ENCODE peak calls at places on chromosome 22, in ten cellular contexts. T, F, O, S, K, W, X, Q, P and B are unnamed samples.

GRCh38 chr22:23305922-23306374 is 125.6 kb downstream of the BCR start:
- DNase-seq in T (peak; percentile 88), F (no peak), O (no peak), S (no peak), K (peak; percentile 90), W (no peak), X (no peak), Q (peak; percentile 46), P (no peak), B (peak; percentile 75)

GRCh38 chr22:35212020-35212419 is 45.3 kb upstream of the HMGXB4 start:
- DNase-seq in T (no peak), F (peak; percentile 71), O (no peak), S (no peak), K (peak; percentile 10), W (no peak), X (no peak), Q (peak; percentile 50), P (no peak), B (no peak)

GRCh38 chr22:24429411-24430365 is 2.3 kb downstream of the ADORA2A start:
- DNase-seq in T (peak; percentile 71), F (peak; percentile 58), O (peak; percentile 60), S (no peak), K (no peak), W (no peak), X (no peak), Q (no peak), P (no peak), B (peak; percentile 30)

GRCh38 chr22:29641052-29641780 is 37.8 kb downstream of the NF2 start:
- DNase-seq in T (no peak), F (no peak), O (no peak), S (no peak), K (no peak), W (no peak), X (no peak), Q (no peak), P (no peak), B (peak; percentile 48)

GRCh38 chr22:31286360-31287255 is 5.7 kb downstream of the PIK3IP1 start:
- DNase-seq in T (no peak), F (no peak), O (no peak), S (no peak), K (no peak), W (no peak), X (no peak), Q (no peak), P (no peak), B (no peak)

GRCh38 chr22:35539910-35540599 is 576 bp upstream of the RASD2 start:
- DNase-seq in T (peak; percentile 82), F (peak; percentile 42), O (peak; percentile 89), S (no peak), K (peak; percentile 61), W (peak; percentile 78), X (peak; percentile 60), Q (no peak), P (peak; percentile 59), B (no peak)

GRCh38 chr22:24994070-24994763 is 41.7 kb downstream of the KIAA1671 start:
- DNase-seq in T (no peak), F (peak; percentile 97), O (no peak), S (peak; percentile 52), K (no peak), W (peak; percentile 31), X (no peak), Q (peak; percentile 20), P (no peak), B (peak; percentile 53)

GRCh38 chr22:21569459-21570161 is 2.1 kb downstream of the UBE2L3 start:
- DNase-seq in T (no peak), F (no peak), O (no peak), S (no peak), K (no peak), W (peak; percentile 63), X (no peak), Q (no peak), P (no peak), B (no peak)

GRCh38 chr22:33492210-33492651 is 428.0 kb downstream of the LARGE1 start:
- DNase-seq in T (no peak), F (no peak), O (no peak), S (no peak), K (no peak), W (peak; percentile 25), X (peak; percentile 30), Q (no peak), P (no peak), B (no peak)

DNA sequence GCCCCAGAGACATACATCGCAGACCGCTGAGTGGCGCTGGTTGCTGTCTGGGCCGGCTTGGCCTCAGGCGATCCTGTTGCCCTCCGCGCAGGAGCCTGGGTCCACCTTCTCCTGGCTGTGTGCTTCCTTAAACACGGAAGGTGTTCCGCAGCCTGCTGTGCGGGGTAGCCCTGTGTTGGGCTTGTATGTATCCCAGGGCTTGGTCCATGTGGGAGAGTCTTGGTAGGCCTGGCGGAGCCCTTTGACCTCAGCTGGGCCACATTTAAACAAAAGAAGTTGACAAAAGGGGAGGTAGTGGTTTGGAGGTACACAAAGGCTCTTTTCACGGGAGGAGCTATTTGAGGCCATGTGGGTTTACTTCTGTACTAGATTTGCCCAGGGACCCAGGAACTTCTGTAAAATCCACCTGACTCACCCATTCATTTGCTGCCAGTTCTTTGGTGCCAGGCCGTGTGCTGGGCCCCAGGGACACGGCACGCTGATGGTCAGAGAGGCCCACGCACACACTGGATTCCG is 11.0 kb upstream of the GRAMD4 start:
- DNase-seq in T (no peak), F (no peak), O (no peak), S (no peak), K (no peak), W (peak; percentile 44), X (no peak), Q (no peak), P (no peak), B (no peak)
- TF ChIP-seq CTCF in T (no peak), F (no peak), O (no peak), S (no peak), K (no peak), W (no peak), X (no peak), Q (no peak), P (no peak), B (no peak)

GRCh38 chr22:19639610-19640135 is 74.6 kb upstream of the SEPTIN5 start:
- DNase-seq in T (no peak), F (no peak), O (no peak), S (no peak), K (no peak), W (no peak), X (no peak), Q (no peak), P (no peak), B (no peak)

GRCh38 chr22:19643448-19644313 is 70.6 kb upstream of the SEPTIN5 start:
- DNase-seq in T (no peak), F (no peak), O (no peak), S (no peak), K (no peak), W (no peak), X (no peak), Q (no peak), P (no peak), B (no peak)

GRCh38 chr22:19641983-19642451 is 72.3 kb upstream of the SEPTIN5 start:
- DNase-seq in T (no peak), F (no peak), O (no peak), S (no peak), K (no peak), W (no peak), X (no peak), Q (no peak), P (no peak), B (no peak)

GRCh38 chr22:19640306-19640705 is 74.0 kb upstream of the SEPTIN5 start:
- DNase-seq in T (no peak), F (no peak), O (no peak), S (no peak), K (no peak), W (no peak), X (no peak), Q (no peak), P (no peak), B (no peak)

DNA sequence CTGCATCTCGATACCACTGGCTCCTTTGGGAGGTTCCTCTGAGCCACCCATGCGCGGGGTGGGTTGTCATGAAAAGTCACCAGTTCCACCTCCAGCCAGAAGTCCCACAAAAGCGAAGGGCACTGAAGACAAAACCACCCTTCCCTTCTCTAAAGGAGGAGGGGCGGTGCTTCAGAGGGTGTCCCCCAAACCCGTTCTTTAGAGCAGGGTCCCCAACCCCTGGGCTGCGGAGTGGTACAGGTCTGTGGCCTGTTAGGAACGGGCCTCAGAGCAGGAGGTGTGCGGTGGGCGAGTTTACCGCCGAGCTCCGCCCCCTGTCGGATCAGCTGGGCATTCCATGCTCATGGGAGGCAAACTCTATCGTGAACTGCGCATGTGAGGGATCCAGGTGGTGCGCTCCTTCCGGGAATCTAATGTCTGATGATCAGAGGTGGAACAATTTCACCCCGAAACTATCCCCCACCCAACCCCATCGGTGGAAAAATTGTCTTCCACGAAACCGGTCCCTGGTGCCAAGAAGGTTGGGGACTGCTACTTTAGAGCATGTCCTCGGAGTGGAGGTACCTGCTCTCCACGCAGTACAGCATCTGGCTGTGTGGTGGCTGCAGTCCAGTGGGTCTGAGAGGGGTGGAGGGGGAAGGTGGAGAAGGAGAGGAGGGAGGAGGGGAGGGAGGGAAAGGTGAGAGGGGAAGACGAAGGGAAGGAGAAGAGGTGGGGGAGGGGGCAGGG is 72.9 kb upstream of the SEPTIN5 start:
- DNase-seq in T (no peak), F (peak; percentile 34), O (peak; percentile 69), S (peak; percentile 64), K (no peak), W (peak; percentile 81), X (peak; percentile 73), Q (no peak), P (peak; percentile 62), B (no peak)
- TF ChIP-seq CTCF in T (no peak), F (peak; percentile 50), O (peak; percentile 31), S (peak; percentile 24), K (no peak), W (peak; percentile 80), X (peak; percentile 92), Q (peak; percentile 32), P (peak; percentile 74), B (peak; percentile 71)

GRCh38 chr22:43999378-43999777 is 24.7 kb upstream of the PARVB start:
- DNase-seq in T (no peak), F (no peak), O (no peak), S (no peak), K (no peak), W (no peak), X (no peak), Q (no peak), P (no peak), B (no peak)
- TF ChIP-seq CTCF in T (no peak), F (no peak), O (no peak), S (no peak), K (no peak), W (no peak), X (no peak), Q (no peak), P (no peak), B (no peak)

DNA sequence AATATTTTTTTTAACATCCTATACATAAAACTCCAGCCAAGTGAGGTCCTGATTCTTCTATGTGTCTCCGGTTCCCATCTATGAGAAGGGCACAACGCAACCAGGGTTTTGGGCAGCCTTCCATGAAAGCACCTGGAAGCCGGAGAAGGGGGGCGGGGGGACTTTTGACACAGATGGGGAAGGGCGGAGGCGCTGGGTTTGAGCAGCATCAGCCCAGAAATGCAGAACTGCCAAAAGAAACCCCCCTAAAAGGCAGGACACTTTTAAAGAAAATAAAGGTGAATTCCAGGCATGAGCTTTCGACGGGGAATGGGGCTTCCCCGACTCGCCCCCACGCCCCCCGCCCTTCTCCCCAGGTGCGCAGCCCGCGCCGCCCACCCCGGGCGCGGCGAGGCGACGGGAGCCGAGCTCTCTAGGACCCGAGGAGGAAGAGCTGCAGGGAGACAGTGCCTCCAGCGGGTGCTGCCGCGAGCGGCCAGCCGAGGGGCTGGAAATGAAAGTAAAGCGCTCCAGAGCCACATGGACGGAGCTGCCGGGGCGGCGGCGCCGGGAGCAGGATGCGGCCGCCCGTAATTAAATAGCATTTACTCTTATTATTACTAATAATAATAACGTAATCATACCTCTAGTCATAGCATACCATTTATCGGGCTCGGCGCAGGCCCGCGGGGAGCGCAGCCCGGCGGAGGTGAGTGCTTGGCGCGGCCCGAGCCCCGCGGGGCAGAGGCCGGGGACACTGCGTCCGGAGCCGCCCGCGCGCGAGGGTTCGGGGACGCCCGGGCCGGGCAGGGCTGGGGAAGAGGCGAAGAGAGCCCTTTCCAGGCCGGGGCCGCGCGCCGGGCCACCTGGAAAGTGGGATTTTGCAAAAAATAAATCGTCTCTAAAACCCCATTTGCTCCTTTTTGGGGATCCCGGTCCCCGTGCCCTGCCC is at the start of gene ZC3H7B:
- DNase-seq in T (peak; percentile 90), F (peak; percentile 80), O (peak; percentile 89), S (peak; percentile 69), K (peak; percentile 77), W (peak; percentile 91), X (peak; percentile 73), Q (peak; percentile 74), P (peak; percentile 70), B (peak; percentile 72)
- TF ChIP-seq CTCF in T (peak; percentile 51), F (no peak), O (peak; percentile 43), S (peak; percentile 32), K (peak; percentile 29), W (peak; percentile 60), X (no peak), Q (peak; percentile 50), P (peak; percentile 60), B (peak; percentile 71)